ENCODE peak calls at places on chromosome 22, in four cellular contexts. W, Y, P and O are unnamed samples.
A peak's percentile ranks its signal among the peaks of the same experiment; 100 is the strongest.

GRCh38 chr22:33472462-33473344 is 414.5 kb upstream of the SYN3 start:
- DNase-seq in Y (no peak), W (peak; percentile 14), P (no peak), O (peak; percentile 87)

GRCh38 chr22:50525991-50526848 is 822 bp upstream of the SCO2 start:
- DNase-seq in Y (peak; percentile 78), P (peak; percentile 89), W (peak; percentile 54), O (peak; percentile 93)

GRCh38 chr22:47198801-47199251 is 436.4 kb downstream of the TBC1D22A start:
- DNase-seq in Y (no peak), W (no peak), P (no peak), O (no peak)

GRCh38 chr22:19576460-19577421 is 52.5 kb upstream of the CLDN5 start:
- DNase-seq in P (peak; percentile 73), Y (no peak), W (peak; percentile 55), O (peak; percentile 38)

GRCh38 chr22:31206896-31207687 is 5.0 kb upstream of the LIMK2 start:
- DNase-seq in W (no peak), Y (no peak), P (no peak), O (no peak)

GRCh38 chr22:20750461-20751184 is 23.3 kb upstream of the SERPIND1 start:
- DNase-seq in P (peak; percentile 90), W (peak; percentile 82), Y (peak; percentile 86), O (peak; percentile 86)

GRCh38 chr22:31250740-31251330 is 38.7 kb downstream of the LIMK2 start:
- DNase-seq in Y (no peak), W (no peak), P (peak; percentile 39), O (no peak)

GRCh38 chr22:17412232-17412631 is 43.0 kb downstream of the CECR2 start:
- DNase-seq in P (no peak), Y (no peak), W (no peak), O (no peak)

GRCh38 chr22:41620646-41621098 is at the start of gene DESI1:
- DNase-seq in W (no peak), Y (no peak), P (no peak), O (no peak)

GRCh38 chr22:20494978-20495860 is at the start of gene KLHL22:
- DNase-seq in Y (peak; percentile 32), W (peak; percentile 29), P (peak; percentile 65), O (peak; percentile 54)

GRCh38 chr22:39519681-39520053 is 695 bp upstream of the ATF4 start:
- DNase-seq in P (peak; percentile 86), Y (peak; percentile 68), W (no peak), O (peak; percentile 60)

GRCh38 chr22:17120281-17120680 is 879 bp downstream of the TMEM121B start:
- DNase-seq in W (peak; percentile 14), Y (peak; percentile 57), P (peak; percentile 66), O (peak; percentile 52)

GRCh38 chr22:47195676-47196492 is 433.4 kb downstream of the TBC1D22A start:
- DNase-seq in P (no peak), Y (peak; percentile 12), W (no peak), O (no peak)

GRCh38 chr22:35353318-35353717 is 27.6 kb upstream of the HMOX1 start:
- DNase-seq in Y (no peak), W (no peak), P (no peak), O (peak; percentile 44)

GRCh38 chr22:35354068-35354467 is 26.8 kb upstream of the HMOX1 start:
- DNase-seq in W (no peak), P (no peak), Y (no peak), O (no peak)

GRCh38 chr22:35350539-35351503 is 30.1 kb upstream of the HMOX1 start:
- DNase-seq in W (peak; percentile 78), P (peak; percentile 98), Y (peak; percentile 95), O (peak; percentile 95)

GRCh38 chr22:35349704-35350538 is 31.0 kb upstream of the HMOX1 start:
- DNase-seq in P (peak; percentile 68), W (peak; percentile 14), Y (peak; percentile 64), O (no peak)

GRCh38 chr22:35352214-35353111 is 28.4 kb upstream of the HMOX1 start:
- DNase-seq in Y (peak; percentile 85), P (no peak), W (no peak), O (peak; percentile 77)
- TF ChIP-seq CTCF in Y (peak; percentile 59), P (no peak), W (no peak), O (peak; percentile 28)

GRCh38 chr22:35995345-35995744 is 33.3 kb downstream of the RBFOX2 start:
- DNase-seq in W (no peak), P (peak; percentile 72), Y (no peak), O (no peak)
- H3K4me3 ChIP-seq in W (no peak overlapping the region), P (peak overlapping the region; percentile 11), Y (no peak overlapping the region), O (no peak overlapping the region)

GRCh38 chr22:37932401-37932800 is 21.0 kb downstream of the C22orf23 start:
- DNase-seq in W (no peak), P (no peak), Y (no peak), O (no peak)

GRCh38 chr22:37929390-37929789 is 23.3 kb downstream of the MICALL1 start:
- DNase-seq in W (no peak), Y (no peak), P (no peak), O (no peak)

GRCh38 chr22:37931893-37932389 is 21.5 kb downstream of the C22orf23 start:
- DNase-seq in W (no peak), Y (no peak), P (no peak), O (no peak)

GRCh38 chr22:37930270-37930951 is 23.0 kb downstream of the C22orf23 start:
- DNase-seq in Y (no peak), W (no peak), P (peak; percentile 67), O (peak; percentile 35)

DNA sequence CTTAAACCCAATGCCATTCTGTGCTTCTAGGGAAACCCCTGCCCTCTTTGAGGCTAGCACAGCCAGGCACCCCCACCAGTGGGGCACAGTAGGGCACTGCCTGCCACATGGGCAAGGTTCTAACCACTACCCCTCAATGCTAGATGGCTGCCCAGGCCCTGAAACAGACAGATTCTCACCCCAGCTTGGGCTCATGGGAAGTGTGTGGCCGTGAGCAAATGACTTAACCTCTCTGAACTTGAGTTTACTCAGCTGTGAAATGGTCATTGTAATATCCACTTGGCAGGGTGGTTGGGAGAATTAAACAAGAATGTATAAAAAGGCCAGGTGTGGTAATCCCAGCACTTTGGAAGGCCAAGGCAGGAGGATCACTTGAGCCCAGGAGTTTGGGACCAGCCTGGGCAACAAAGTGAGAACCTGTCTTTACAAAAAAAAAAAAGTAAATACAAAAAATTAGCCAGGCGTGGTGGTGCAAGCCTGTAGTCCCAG is 22.4 kb downstream of the C22orf23 start:
- DNase-seq in W (no peak), P (no peak), Y (no peak), O (no peak)
- TF ChIP-seq CTCF in W (no peak), P (no peak), Y (no peak), O (no peak)

GRCh38 chr22:46104170-46104880 is 46.0 kb upstream of the PPARA start:
- DNase-seq in W (peak; percentile 49), Y (peak; percentile 88), P (peak; percentile 6), O (no peak)
- H3K4me3 ChIP-seq in W (no peak overlapping the region), Y (no peak overlapping the region), P (no peak overlapping the region), O (no peak overlapping the region)

DNA sequence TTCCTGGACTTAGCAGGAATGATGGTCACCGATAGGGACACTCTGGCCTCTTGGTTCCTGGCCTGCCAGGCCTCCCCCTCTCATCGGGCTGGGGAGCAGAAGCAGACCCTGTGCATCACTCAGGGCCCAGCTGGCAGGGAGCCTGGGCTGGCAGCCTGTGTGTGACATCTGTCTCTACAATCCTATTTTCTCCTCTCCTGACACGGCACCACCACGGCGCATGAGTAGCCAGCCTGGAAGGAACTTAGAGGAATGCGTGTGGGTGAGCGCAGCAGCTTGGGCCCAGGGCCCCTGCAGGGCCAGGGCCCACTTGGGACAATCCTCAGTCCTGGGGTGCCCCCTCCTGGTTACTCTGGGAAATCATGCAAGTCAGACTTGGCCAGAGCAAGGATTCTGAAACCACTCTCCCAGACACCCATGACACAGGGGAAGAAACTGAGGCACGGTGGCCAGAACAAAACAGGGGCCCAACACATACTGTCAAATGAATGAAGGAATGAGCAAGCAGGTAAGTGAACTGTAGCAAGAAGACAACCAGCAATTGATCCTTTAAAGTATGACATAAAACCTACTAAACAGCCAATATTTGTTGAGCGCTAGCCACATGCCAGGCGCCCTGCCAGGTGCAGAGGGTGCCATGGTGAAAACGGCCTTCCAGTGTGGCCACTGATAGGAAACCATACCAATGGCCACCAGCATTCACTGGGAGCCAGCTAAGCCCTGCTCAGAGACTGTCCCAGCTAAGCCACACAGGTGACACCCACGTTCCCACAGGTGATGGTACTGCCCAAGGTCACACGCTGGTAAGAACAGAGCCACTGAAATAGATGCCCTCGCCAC is 13.3 kb downstream of the RSPH14 start:
- DNase-seq in P (peak; percentile 88), W (peak; percentile 63), Y (peak; percentile 80), O (peak; percentile 83)
- TF ChIP-seq CTCF in P (peak; percentile 68), W (peak; percentile 65), Y (peak; percentile 91), O (peak; percentile 80)

DNA sequence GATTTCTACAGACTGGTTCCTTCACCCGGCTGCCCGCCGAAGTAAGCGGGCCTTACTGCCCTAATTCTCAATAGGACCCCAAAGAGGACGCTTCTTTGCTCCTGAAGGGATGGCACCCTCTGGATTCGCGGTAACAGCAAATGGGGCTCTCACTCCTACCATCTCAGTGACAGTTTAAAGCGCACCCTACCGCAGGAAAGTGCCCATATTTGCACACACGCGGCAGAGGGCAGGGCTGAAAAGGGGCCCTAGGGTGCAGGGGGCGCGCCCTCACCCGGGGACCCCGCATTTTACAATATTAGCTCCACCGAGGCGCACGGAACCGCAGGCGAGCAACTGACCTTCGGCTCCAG is 974 bp upstream of the UPB1 start:
- DNase-seq in P (no peak), W (no peak), Y (no peak), O (no peak)
- H3K4me3 ChIP-seq in P (peak overlapping the region; percentile 27), W (peak overlapping the region; percentile 37), Y (peak overlapping the region; percentile 42), O (no peak overlapping the region)

GRCh38 chr22:43515411-43515810 is 103.6 kb downstream of the MPPED1 start:
- DNase-seq in Y (no peak), W (no peak), P (no peak), O (no peak)

GRCh38 chr22:43514476-43515157 is 102.8 kb downstream of the MPPED1 start:
- DNase-seq in Y (no peak), P (no peak), W (no peak), O (no peak)

GRCh38 chr22:43516996-43517635 is 105.3 kb downstream of the MPPED1 start:
- DNase-seq in P (no peak), W (no peak), Y (no peak), O (no peak)

GRCh38 chr22:43516386-43516785 is 104.6 kb downstream of the MPPED1 start:
- DNase-seq in P (no peak), Y (no peak), W (no peak), O (no peak)

DNA sequence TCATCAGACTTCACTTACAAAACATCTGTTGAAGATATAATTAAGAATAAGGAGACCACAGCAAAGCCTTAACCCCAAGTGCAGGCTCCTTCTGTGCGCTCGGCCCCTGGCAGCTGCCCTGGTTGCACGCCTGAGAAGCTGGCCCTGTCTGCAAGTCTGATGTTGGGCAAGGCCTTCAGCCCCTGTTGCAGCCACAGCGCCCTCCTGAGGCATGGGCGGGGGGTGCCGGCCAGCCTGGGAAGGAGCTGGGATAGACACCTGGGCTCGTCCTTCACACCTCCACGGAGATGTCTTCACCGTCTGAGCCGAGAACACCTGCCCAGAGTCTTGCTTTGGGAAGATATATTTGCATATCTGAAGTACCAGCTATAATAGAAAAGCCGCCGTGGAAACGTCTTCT is 104.1 kb downstream of the MPPED1 start:
- DNase-seq in W (no peak), P (no peak), Y (no peak), O (no peak)
- TF ChIP-seq CTCF in W (no peak), P (no peak), Y (no peak), O (no peak)